ENCODE peak calls at places on chromosomes 7 and 10, in nine cellular contexts. N is activated CD4-positive, alpha-beta T cell treated with anti-CD3 and anti-CD28 coated beads for 24 hours; D is endothelial cell; R is A172; Z is HTR-8/SVneo; J is germinal center; G is ELR; F is NCI-H2081; Y is stimulated activated CD4-positive, alpha-beta T cell treated with anti-CD3 and anti-CD28 coated beads, Interleukin-12 subunit alpha, Interleukin-12 subunit beta, amount 100 ng/mL, for 4 hours. I is an unnamed sample.

GRCh38 chr7:28417321-28417940 is 5.1 kb downstream of the CREB5 start:
- DNase-seq in N (no peak), D (no peak), R (no peak), Z (no peak), J (no peak), G (no peak), F (no peak), Y (no peak), I (no peak)

GRCh38 chr10:14362098-14362497 is 31.4 kb upstream of the FRMD4A start:
- DNase-seq in N (no peak), D (no peak), R (no peak), Z (no peak), J (no peak), G (peak; percentile 51), F (no peak), Y (no peak), I (no peak)

GRCh38 chr10:103803941-103804340 is 51.4 kb downstream of the SH3PXD2A start:
- DNase-seq in N (no peak), D (no peak), R (no peak), Z (no peak), J (no peak), G (peak; percentile 29), F (no peak), Y (no peak), I (no peak)

GRCh38 chr7:47491637-47492036 is 90.3 kb downstream of the TNS3 start:
- DNase-seq in N (no peak), D (no peak), R (no peak), Z (no peak), J (no peak), G (no peak), F (no peak), Y (no peak), I (no peak)

GRCh38 chr7:95784796-95785195 is 12.4 kb downstream of the DYNC1I1 start:
- DNase-seq in N (no peak), D (no peak), R (no peak), Z (no peak), J (no peak), G (no peak), F (no peak), Y (no peak), I (no peak)

GRCh38 chr7:156079156-156079555 is 266.9 kb upstream of the SHH start:
- DNase-seq in N (no peak), D (no peak), R (no peak), Z (no peak), J (no peak), G (no peak), F (no peak), Y (no peak), I (no peak)

GRCh38 chr10:110522365-110522988 is 24.8 kb downstream of the DUSP5 start:
- DNase-seq in N (no peak), D (no peak), R (peak; percentile 93), Z (no peak), J (no peak), G (peak; percentile 60), F (no peak), Y (no peak), I (no peak)

GRCh38 chr7:139358541-139359365 is 941 bp upstream of the LUC7L2 start:
- DNase-seq in N (peak; percentile 15), D (no peak), R (peak; percentile 21), Z (no peak), J (no peak), G (peak; percentile 45), F (peak; percentile 78), Y (peak; percentile 31), I (no peak)

GRCh38 chr7:33862946-33863814 is 42.2 kb upstream of the BMPER start:
- DNase-seq in N (no peak), D (no peak), R (no peak), Z (no peak), J (no peak), G (no peak), F (no peak), Y (no peak), I (no peak)

GRCh38 chr10:77104459-77104980 is 533.1 kb downstream of the KCNMA1 start:
- DNase-seq in N (no peak), D (no peak), R (peak; percentile 62), Z (peak; percentile 41), J (no peak), G (peak; percentile 80), F (no peak), Y (no peak), I (no peak)

GRCh38 chr10:116765549-116766162 is 23.3 kb upstream of the HSPA12A start:
- DNase-seq in N (peak; percentile 29), D (no peak), R (no peak), Z (no peak), J (peak; percentile 17), G (peak; percentile 44), F (no peak), Y (peak; percentile 20), I (no peak)

GRCh38 chr10:11742779-11743298 is 657 bp downstream of the ECHDC3 start:
- DNase-seq in N (no peak), D (peak; percentile 16), R (no peak), Z (no peak), J (no peak), G (no peak), F (no peak), Y (no peak), I (no peak)

GRCh38 chr7:128176696-128177095 is 64.4 kb upstream of the LEP start:
- DNase-seq in N (no peak), D (no peak), R (peak; percentile 48), Z (no peak), J (no peak), G (peak; percentile 15), F (no peak), Y (no peak), I (no peak)

GRCh38 chr7:79921976-79922375 is 212.7 kb upstream of the GNAI1 start:
- DNase-seq in N (no peak), D (no peak), R (no peak), Z (no peak), J (no peak), G (no peak), F (no peak), Y (no peak), I (no peak)

GRCh38 chr7:18939771-18940576 is 177.5 kb downstream of the TWIST1 start:
- DNase-seq in N (no peak), D (no peak), R (no peak), Z (no peak), J (no peak), G (no peak), F (no peak), Y (no peak), I (no peak)

GRCh38 chr10:14499610-14499904 is 168.8 kb upstream of the FRMD4A start:
- DNase-seq in N (no peak), D (no peak), R (no peak), Z (no peak), J (no peak), G (no peak), F (no peak), Y (no peak), I (no peak)

GRCh38 chr10:104784452-104784851 is 143.4 kb downstream of the SORCS3 start:
- DNase-seq in N (no peak), D (no peak), R (no peak), Z (no peak), J (no peak), G (no peak), F (no peak), Y (no peak), I (no peak)

GRCh38 chr7:45902820-45903219 is 14.5 kb downstream of the IGFBP1 start:
- DNase-seq in N (no peak), D (no peak), R (no peak), Z (no peak), J (no peak), G (no peak), F (no peak), Y (no peak), I (no peak)

I was measured in central memory CD8-positive, alpha-beta T cell.